ENCODE peak calls at places on chromosomes 13 and 19, in five cellular contexts. G is IMR-90, A is thoracic aorta, L is right cardiac atrium, B is body of pancreas. D is an unnamed sample.

GRCh38 chr13:41196620-41197019 is 2.3 kb upstream of the KBTBD7 start:
- DNase-seq in G (no peak), A (no peak), L (no peak), B (no peak), D (no peak)

GRCh38 chr19:21092107-21092506 is 10.1 kb downstream of the ZNF714 start:
- DNase-seq in G (peak), A (no peak), L (no peak), B (peak), D (peak)

GRCh38 chr13:25330541-25330940 is 29.1 kb downstream of the NUP58 start:
- DNase-seq in G (peak), A (no peak), L (no peak), B (no peak), D (no peak)

GRCh38 chr13:40387775-40388174 is 278.7 kb downstream of the FOXO1 start:
- DNase-seq in G (no peak), A (no peak), L (no peak), B (no peak), D (no peak)

GRCh38 chr13:72230131-72230530 is 363.1 kb upstream of the DACH1 start:
- DNase-seq in G (no peak), A (no peak), L (no peak), B (no peak), D (no peak)

GRCh38 chr13:103250071-103250470 is 183.9 kb upstream of the SLC10A2 start:
- DNase-seq in G (no peak), A (no peak), L (no peak), B (no peak), D (no peak)

GRCh38 chr13:26557393-26558073 is at the start of gene WASF3:
- DNase-seq in G (peak), A (peak), L (peak), B (peak), D (peak)

GRCh38 chr13:79405501-79405830 is 589 bp downstream of the RBM26 start:
- DNase-seq in G (no peak), A (no peak), L (no peak), B (no peak), D (no peak)

GRCh38 chr13:27304099-27304498 is 33.5 kb downstream of the RASL11A start:
- DNase-seq in G (no peak), A (no peak), L (no peak), B (no peak), D (no peak)

GRCh38 chr13:104008571-104009435 is 942.6 kb upstream of the SLC10A2 start:
- DNase-seq in G (peak), A (no peak), L (no peak), B (no peak), D (no peak)

DNA sequence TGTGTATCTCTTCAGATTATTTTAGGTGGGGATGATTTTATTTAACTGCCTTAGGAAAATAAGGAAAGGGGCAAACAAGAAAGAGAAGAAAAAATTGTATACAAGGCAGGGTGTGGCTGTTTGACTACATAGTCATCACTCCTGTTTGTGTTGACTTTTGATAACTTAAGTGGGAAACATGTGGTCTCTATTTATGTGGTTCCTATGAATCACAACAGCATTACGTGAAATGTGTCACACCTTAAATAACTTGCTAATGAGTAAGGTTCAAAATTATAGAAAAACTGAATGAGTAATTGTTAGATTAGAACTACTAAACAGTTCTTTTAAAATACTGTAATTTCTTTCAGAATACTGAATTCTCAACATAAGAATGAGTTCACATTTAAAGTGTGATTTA is 69.3 kb downstream of the LMO7 start:
- DNase-seq in G (peak), A (no peak), L (no peak), B (no peak), D (no peak)
- H3K27ac ChIP-seq in G (no peak), A (peak), L (no peak), B (peak), D (peak)

DNA sequence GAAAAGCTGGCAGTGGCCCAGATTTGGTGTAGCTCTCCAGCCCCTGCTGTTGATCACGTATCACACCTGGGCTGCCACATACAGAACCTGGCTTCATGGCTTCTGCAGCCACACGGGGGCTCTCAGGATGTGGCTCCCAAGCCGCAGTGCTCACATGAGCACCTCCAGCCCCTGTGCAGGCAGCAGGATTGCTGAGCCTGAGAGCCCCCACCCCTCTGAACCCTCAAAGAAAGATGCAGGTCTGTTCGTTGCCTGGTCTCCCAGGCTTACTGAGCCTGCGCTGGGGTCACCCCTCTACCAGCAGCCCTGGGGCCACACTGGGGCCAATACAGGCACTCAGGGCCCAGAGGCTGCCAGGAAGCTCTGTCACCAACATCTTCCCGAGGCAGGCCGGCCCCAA is 2.7 kb downstream of the PLEKHF1 start:
- DNase-seq in G (no peak), A (no peak), L (no peak), B (no peak), D (no peak)
- H3K4me3 ChIP-seq in G (no peak), A (no peak), L (no peak), B (no peak), D (no peak)

DNA sequence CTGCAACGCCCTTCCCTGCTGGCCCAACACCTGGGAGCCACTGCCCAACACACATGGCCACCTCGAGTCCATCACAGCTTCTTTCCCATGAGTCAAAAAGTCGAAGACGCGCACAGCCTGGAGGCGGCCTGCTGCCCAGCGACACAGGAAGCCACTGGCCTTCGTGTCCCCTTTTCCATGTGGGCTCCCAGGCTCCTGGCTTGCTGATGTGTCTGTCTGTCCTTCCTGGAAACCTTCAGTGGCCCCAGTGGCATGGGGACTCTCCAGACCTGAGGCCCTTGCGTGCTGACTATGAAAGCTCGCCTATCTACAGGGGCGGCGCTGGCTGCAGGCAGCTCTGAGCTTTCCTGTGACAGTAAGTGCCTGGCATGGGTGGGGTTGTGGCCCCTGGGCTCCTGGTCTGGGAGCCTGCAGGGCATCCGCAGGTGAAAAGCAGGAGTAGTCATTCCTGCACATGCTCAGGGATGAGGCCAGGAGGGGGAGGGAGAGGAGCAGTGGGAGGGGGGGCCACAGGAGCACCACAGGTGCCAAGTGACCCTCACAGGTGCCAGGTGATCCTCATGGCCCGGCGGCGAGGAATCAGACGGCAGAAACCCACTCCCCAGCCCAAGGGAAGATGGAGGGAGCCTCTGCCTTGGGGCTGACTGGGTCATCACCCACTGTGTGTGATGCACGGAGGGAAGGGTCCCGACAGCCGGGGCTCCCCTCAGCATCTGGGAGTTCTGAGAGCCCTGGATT is 27.5 kb downstream of the SH3GL1 start:
- DNase-seq in G (no peak), A (no peak), L (no peak), B (no peak), D (no peak)
- H3K27ac ChIP-seq in G (peak), A (peak), L (peak), B (peak), D (peak)

GRCh38 chr13:109729031-109729870 is 57.1 kb downstream of the IRS2 start:
- DNase-seq in G (no peak), A (no peak), L (no peak), B (no peak), D (no peak)
- H3K4me3 ChIP-seq in G (no peak), A (no peak), L (no peak), B (no peak), D (no peak)

DNA sequence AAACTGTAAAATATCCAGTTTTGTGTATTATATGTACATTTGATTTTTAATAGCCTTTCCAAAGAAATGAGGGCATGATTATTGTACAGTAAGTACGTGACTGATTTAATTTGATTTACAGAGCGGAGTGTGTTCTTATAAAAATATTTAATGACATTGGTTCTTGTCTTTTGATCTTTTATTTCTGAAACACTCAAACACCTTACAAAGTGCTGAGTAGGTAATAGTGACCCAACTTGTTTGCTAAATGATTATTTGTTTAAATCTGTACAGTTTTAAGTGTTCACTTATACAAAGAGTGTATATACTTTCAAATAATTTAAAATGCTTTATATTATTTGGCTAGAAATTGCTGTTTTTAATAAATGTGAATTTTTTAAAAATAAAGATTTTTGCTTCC is 71.5 kb downstream of the COG3 start:
- DNase-seq in G (no peak), A (no peak), L (no peak), B (no peak), D (no peak)
- H3K27ac ChIP-seq in G (no peak), A (no peak), L (no peak), B (no peak), D (no peak)

DNA sequence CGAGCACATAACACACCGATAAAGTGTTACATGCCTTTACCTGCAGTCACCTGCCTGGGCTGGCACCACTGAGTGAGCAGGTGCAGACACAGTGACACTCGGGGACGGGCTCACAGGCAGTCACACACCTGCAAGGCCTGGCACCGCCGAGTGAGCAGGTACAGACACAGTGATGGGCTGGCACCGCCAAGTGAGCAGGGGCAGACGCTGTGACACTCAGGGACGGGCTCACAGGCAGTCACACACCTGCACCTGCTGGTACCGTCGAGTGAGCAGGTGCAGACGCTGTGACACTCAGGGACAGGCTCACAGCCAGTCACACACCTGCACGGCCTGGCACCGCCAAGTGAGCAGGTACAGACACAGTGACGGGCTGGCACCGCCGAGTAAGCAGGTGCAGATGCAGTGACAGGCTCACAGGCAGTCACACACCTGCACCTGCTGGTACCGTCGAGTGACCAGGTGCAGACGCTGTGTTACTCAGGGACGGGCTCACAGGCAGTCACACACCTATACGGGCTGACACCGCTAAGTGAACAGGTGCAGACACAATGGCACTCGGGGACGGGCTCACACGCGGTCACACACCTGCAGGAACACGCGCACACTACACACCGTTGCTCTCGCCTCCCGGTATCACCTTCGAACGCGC is 470 bp downstream of the ZNF835 start:
- DNase-seq in G (no peak), A (no peak), L (peak), B (peak), D (peak)
- H3K4me3 ChIP-seq in G (no peak), A (peak), L (peak), B (peak), D (peak)

GRCh38 chr19:2558543-2558942 is 82.6 kb downstream of the GADD45B start:
- DNase-seq in G (no peak), A (no peak), L (no peak), B (no peak), D (no peak)

GRCh38 chr19:2555422-2556220 is 79.7 kb downstream of the GADD45B start:
- DNase-seq in G (no peak), A (no peak), L (peak), B (no peak), D (no peak)

GRCh38 chr19:2554856-2555255 is 78.9 kb downstream of the GADD45B start:
- DNase-seq in G (peak), A (no peak), L (peak), B (no peak), D (no peak)

GRCh38 chr19:2557093-2557440 is 81.1 kb downstream of the GADD45B start:
- DNase-seq in G (no peak), A (no peak), L (peak), B (no peak), D (no peak)

GRCh38 chr19:2556221-2557092 is 80.5 kb downstream of the GADD45B start:
- DNase-seq in G (no peak), A (no peak), L (peak), B (no peak), D (no peak)
- H3K27ac ChIP-seq in G (no peak), A (no peak), L (no peak), B (no peak), D (no peak)

GRCh38 chr19:3178973-3179738 is 587 bp downstream of the S1PR4 start:
- DNase-seq in G (no peak), A (no peak), L (no peak), B (no peak), D (no peak)
- H3K4me3 ChIP-seq in G (no peak), A (peak), L (no peak), B (no peak), D (no peak)